ENCODE peak calls at places on chromosomes 11 and 22, in eight cellular contexts. A is AG10803; S is K562; K is mammary epithelial cell; E is GM12865; N is heart left ventricle; Q is CD4-positive, alpha-beta T cell; H is thoracic aorta. W is an unnamed sample.

GRCh38 chr11:28636033-28636432 is 527.8 kb downstream of the METTL15 start:
- DNase-seq in A (no peak), S (no peak), K (no peak), E (no peak), N (no peak), Q (no peak), H (no peak), W (no peak)

GRCh38 chr11:130211144-130211543 is 51.6 kb downstream of the ST14 start:
- DNase-seq in A (no peak), S (no peak), K (no peak), E (no peak), N (peak; percentile 6), Q (no peak), H (no peak), W (no peak)

GRCh38 chr22:23533328-23533762 is 46.7 kb downstream of the IGLL1 start:
- DNase-seq in A (no peak), S (peak; percentile 66), K (peak; percentile 20), E (no peak), N (no peak), Q (no peak), H (no peak), W (no peak)

GRCh38 chr11:120172054-120172881 is 34.4 kb upstream of the TRIM29 start:
- DNase-seq in A (peak; percentile 55), S (peak; percentile 73), K (peak; percentile 52), E (peak; percentile 55), N (peak; percentile 81), Q (no peak), H (no peak), W (peak; percentile 25)

GRCh38 chr11:37504925-37505324 is 906.9 kb upstream of the RAG2 start:
- DNase-seq in A (peak; percentile 41), S (no peak), K (peak; percentile 96), E (no peak), N (no peak), Q (no peak), H (no peak), W (no peak)

GRCh38 chr11:82775736-82776346 is 42.2 kb upstream of the FAM181B start:
- DNase-seq in A (peak; percentile 42), S (peak; percentile 44), K (peak; percentile 51), E (peak; percentile 59), N (no peak), Q (no peak), H (no peak), W (no peak)

GRCh38 chr11:67440229-67441081 is 2.8 kb downstream of the CORO1B start:
- DNase-seq in A (no peak), S (no peak), K (no peak), E (no peak), N (no peak), Q (no peak), H (no peak), W (no peak)

GRCh38 chr11:68204402-68204801 is 8.7 kb downstream of the KMT5B start:
- DNase-seq in A (no peak), S (no peak), K (no peak), E (peak; percentile 65), N (no peak), Q (no peak), H (no peak), W (no peak)

GRCh38 chr22:48849963-48850657 is 977.6 kb downstream of the BRD1 start:
- DNase-seq in A (no peak), S (no peak), K (no peak), E (no peak), N (no peak), Q (no peak), H (no peak), W (no peak)

GRCh38 chr22:30754971-30755759 is 60.5 kb downstream of the OSBP2 start:
- DNase-seq in A (peak; percentile 84), S (peak; percentile 54), K (peak; percentile 65), E (peak; percentile 89), N (no peak), Q (peak; percentile 25), H (no peak), W (no peak)

GRCh38 chr11:37630866-37631265 is 1032.8 kb upstream of the RAG2 start:
- DNase-seq in A (no peak), S (no peak), K (no peak), E (no peak), N (no peak), Q (no peak), H (no peak), W (no peak)

GRCh38 chr11:6468712-6469495 is 4.8 kb downstream of the TRIM3 start:
- DNase-seq in A (peak; percentile 51), S (peak; percentile 89), K (peak; percentile 19), E (peak; percentile 76), N (peak; percentile 91), Q (no peak), H (peak; percentile 68), W (no peak)

GRCh38 chr11:6099577-6099976 is 7.9 kb upstream of the OR56B4 start:
- DNase-seq in A (no peak), S (no peak), K (no peak), E (no peak), N (no peak), Q (no peak), H (no peak), W (no peak)

GRCh38 chr11:80155412-80156017 is 714.7 kb upstream of the TENM4 start:
- DNase-seq in A (peak; percentile 25), S (peak; percentile 31), K (peak; percentile 17), E (peak; percentile 27), N (no peak), Q (no peak), H (no peak), W (no peak)

GRCh38 chr22:38257170-38257569 is 15.6 kb downstream of the TMEM184B start:
- DNase-seq in A (peak; percentile 82), S (no peak), K (no peak), E (no peak), N (no peak), Q (no peak), H (no peak), W (no peak)

GRCh38 chr11:120529214-120529613 is 17.7 kb downstream of the GRIK4 start:
- DNase-seq in A (no peak), S (no peak), K (no peak), E (no peak), N (no peak), Q (no peak), H (no peak), W (no peak)

GRCh38 chr22:50481440-50482106 is at the start of gene ADM2:
- DNase-seq in A (peak; percentile 49), S (peak; percentile 75), K (no peak), E (no peak), N (peak; percentile 75), Q (peak; percentile 45), H (no peak), W (peak; percentile 62)

GRCh38 chr22:46149493-46149997 is 781 bp upstream of the PPARA start:
- DNase-seq in A (no peak), S (peak; percentile 11), K (no peak), E (peak; percentile 15), N (peak; percentile 83), Q (peak; percentile 26), H (no peak), W (peak; percentile 26)

GRCh38 chr11:28679795-28680194 is 571.6 kb downstream of the METTL15 start:
- DNase-seq in A (peak; percentile 91), S (no peak), K (no peak), E (no peak), N (no peak), Q (no peak), H (no peak), W (no peak)

GRCh38 chr11:35515224-35515623 is 10.2 kb downstream of the PAMR1 start:
- DNase-seq in A (peak; percentile 92), S (no peak), K (peak; percentile 93), E (no peak), N (no peak), Q (no peak), H (no peak), W (no peak)

GRCh38 chr11:15826826-15827225 is 529.5 kb downstream of the SOX6 start:
- DNase-seq in A (no peak), S (peak; percentile 67), K (peak; percentile 15), E (peak; percentile 29), N (peak; percentile 80), Q (no peak), H (no peak), W (no peak)
- TF ChIP-seq CTCF in A (peak; percentile 43), S (peak; percentile 71), K (peak; percentile 64), E (peak; percentile 64), N (peak; percentile 54), Q (no peak), H (no peak), W (no peak)

GRCh38 chr11:86800076-86800955 is at the start of gene PRSS23:
- DNase-seq in A (peak; percentile 61), S (peak; percentile 38), K (peak; percentile 57), E (no peak), N (peak; percentile 79), Q (no peak), H (no peak), W (peak; percentile 67)
- TF ChIP-seq CTCF in A (no peak), S (no peak), K (no peak), E (no peak), N (no peak), Q (no peak), H (no peak), W (no peak)

GRCh38 chr22:44455963-44456358 is 42.1 kb downstream of the RTL6 start:
- DNase-seq in A (no peak), S (no peak), K (no peak), E (no peak), N (no peak), Q (no peak), H (no peak), W (no peak)
- TF ChIP-seq CTCF in A (no peak), S (no peak), K (no peak), E (no peak), N (no peak), Q (no peak), H (no peak), W (no peak)

GRCh38 chr11:77103319-77103718 is 679 bp downstream of the OMP start:
- DNase-seq in A (no peak), S (no peak), K (no peak), E (no peak), N (peak; percentile 27), Q (no peak), H (no peak), W (no peak)

GRCh38 chr11:77100166-77101042 is 2.2 kb upstream of the OMP start:
- DNase-seq in A (no peak), S (no peak), K (no peak), E (no peak), N (peak; percentile 41), Q (no peak), H (no peak), W (no peak)

GRCh38 chr11:77104727-77105126 is 2.1 kb downstream of the OMP start:
- DNase-seq in A (no peak), S (no peak), K (no peak), E (no peak), N (no peak), Q (no peak), H (no peak), W (no peak)

GRCh38 chr11:77102246-77103210 is at the start of gene OMP:
- DNase-seq in A (no peak), S (no peak), K (no peak), E (no peak), N (peak; percentile 48), Q (no peak), H (no peak), W (no peak)

DNA sequence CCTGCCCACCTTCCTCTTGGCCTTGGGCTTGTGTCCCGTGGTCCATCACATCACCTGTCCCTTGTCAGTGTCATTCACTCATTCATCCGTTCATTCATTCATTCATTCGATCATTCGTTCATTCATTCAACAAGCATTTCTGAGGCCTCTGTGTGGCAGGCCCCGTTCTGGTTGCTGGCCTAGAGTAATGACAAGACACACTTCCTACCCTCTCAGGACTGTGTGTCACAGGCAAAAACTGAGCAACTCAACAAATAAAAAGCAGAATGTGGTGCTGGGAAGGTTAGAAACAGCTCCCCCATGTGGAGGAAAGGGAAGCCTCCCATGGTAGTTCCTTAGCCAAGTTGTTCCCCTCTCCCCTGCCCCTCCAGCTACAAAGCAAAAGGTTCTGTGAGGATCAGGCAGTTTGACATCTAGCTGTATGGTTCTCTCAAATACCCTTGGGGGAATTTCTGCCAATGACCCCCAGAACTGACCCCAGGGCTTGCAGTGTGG is 1.6 kb upstream of the OMP start:
- DNase-seq in A (peak; percentile 22), S (peak; percentile 72), K (peak; percentile 23), E (peak; percentile 22), N (no peak), Q (no peak), H (no peak), W (no peak)
- TF ChIP-seq CTCF in A (peak; percentile 50), S (peak; percentile 72), K (peak; percentile 58), E (peak; percentile 47), N (peak; percentile 16), Q (no peak), H (no peak), W (peak; percentile 27)